ENCODE peak calls at places on chromosomes 4 and X, in eight cellular contexts. O is activated T-cell treated with anti-CD3 and anti-CD28 coated beads, Interleukin-2, amount 50 U/mL, for 1 hour; K is naive thymus-derived CD4-positive, alpha-beta T cell; U is endothelial cell; A is activated CD4-positive, alpha-beta memory T cell treated with anti-CD3 and anti-CD28 coated beads for 36 hours; Z is retina; T is fibroblast of mammary gland; G is SK-N-SH. X is an unnamed sample.
A peak's percentile ranks its signal among the peaks of the same experiment; 100 is the strongest.

GRCh38 chr4:3713346-3713745 is 52.8 kb upstream of the ADRA2C start:
- DNase-seq in O (no peak), Z (no peak), T (no peak), U (no peak), G (no peak), A (no peak), K (no peak), X (no peak)

GRCh38 chrX:110358548-110358947 is at the start of gene RTL9:
- DNase-seq in G (no peak), U (no peak), A (no peak), T (no peak), K (no peak), Z (no peak), O (no peak), X (no peak)

GRCh38 chr4:153156263-153156662 is 48.0 kb upstream of the TRIM2 start:
- DNase-seq in Z (no peak), K (peak; percentile 38), U (no peak), G (no peak), A (peak; percentile 62), T (no peak), O (peak; percentile 32), X (peak; percentile 43)

GRCh38 chr4:26503844-26504243 is 13.6 kb upstream of the CCKAR start:
- DNase-seq in Z (no peak), T (no peak), U (no peak), G (no peak), A (no peak), K (no peak), O (no peak), X (no peak)

GRCh38 chr4:76896731-76897521 is 1.0 kb downstream of the SOWAHB start:
- DNase-seq in Z (peak; percentile 87), T (no peak), K (peak; percentile 29), O (peak; percentile 63), G (peak; percentile 76), A (peak; percentile 29), U (peak; percentile 58), X (no peak)

GRCh38 chr4:142840516-142841123 is 5.5 kb downstream of the INPP4B start:
- DNase-seq in K (peak; percentile 42), O (no peak), G (peak; percentile 21), Z (no peak), A (no peak), T (peak; percentile 70), U (no peak), X (peak; percentile 13)

GRCh38 chrX:39855748-39856129 is 242.0 kb downstream of the BCOR start:
- DNase-seq in Z (peak; percentile 48), U (no peak), K (peak; percentile 16), A (peak; percentile 89), G (no peak), T (peak; percentile 29), O (peak; percentile 74), X (peak; percentile 25)

GRCh38 chr4:102825261-102826071 is 1.9 kb downstream of the UBE2D3 start:
- DNase-seq in A (peak; percentile 65), U (peak; percentile 48), K (peak; percentile 41), Z (peak; percentile 75), G (peak; percentile 23), O (no peak), T (peak; percentile 83), X (peak; percentile 88)

GRCh38 chrX:12999422-12999821 is 24.5 kb downstream of the TMSB4X start:
- DNase-seq in A (peak; percentile 74), G (no peak), U (no peak), Z (no peak), K (peak; percentile 63), T (no peak), O (no peak), X (no peak)

GRCh38 chr4:122854860-122855259 is 28.2 kb downstream of the FGF2 start:
- DNase-seq in T (no peak), Z (peak; percentile 5), U (no peak), K (no peak), A (no peak), G (no peak), O (no peak), X (no peak)